ENCODE peak calls at places on chromosomes 13 and 19, in eight cellular contexts. U is mammary epithelial cell, P is mesendoderm, R is colonic mucosa, M is PC-3, I is GM23248, H is endothelial cell of umbilical vein, Z is neuronal stem cell. B is an unnamed sample.

GRCh38 chr19:3415695-3416094 is 49.3 kb downstream of the NFIC start:
- DNase-seq in M (no peak), I (no peak), U (no peak), Z (no peak), R (no peak), P (no peak), H (no peak), B (no peak)

GRCh38 chr13:90188237-90188636 is 1159.2 kb upstream of the MIR17HG start:
- DNase-seq in Z (no peak), I (no peak), R (no peak), U (no peak), M (no peak), H (no peak), P (no peak), B (no peak)

GRCh38 chr19:2081873-2082810 is 14.0 kb downstream of the MOB3A start:
- DNase-seq in R (no peak), M (no peak), H (no peak), Z (no peak), I (no peak), P (no peak), U (no peak), B (no peak)

GRCh38 chr19:49861127-49861526 is 6.2 kb downstream of the PNKP start:
- DNase-seq in R (no peak), Z (no peak), I (peak), U (no peak), M (no peak), P (no peak), H (no peak), B (peak)

GRCh38 chr13:78129850-78130249 is 211.2 kb upstream of the EDNRB start:
- DNase-seq in H (no peak), P (no peak), I (no peak), U (no peak), R (no peak), M (no peak), Z (no peak), B (no peak)

GRCh38 chr13:67120872-67121531 is 109.1 kb downstream of the PCDH9 start:
- DNase-seq in P (no peak), U (peak), M (peak), H (no peak), I (no peak), R (no peak), Z (no peak), B (no peak)

GRCh38 chr19:48258350-48258749 is 2.6 kb upstream of the CARD8 start:
- DNase-seq in I (no peak), R (no peak), U (no peak), Z (no peak), P (no peak), H (peak), M (no peak), B (no peak)

GRCh38 chr13:77537302-77537919 is 1.9 kb downstream of the SCEL start:
- DNase-seq in Z (no peak), I (no peak), H (no peak), P (no peak), M (peak), U (no peak), R (no peak), B (no peak)

GRCh38 chr19:2887391-2887914 is 13.3 kb upstream of the ZNF57 start:
- DNase-seq in U (peak), I (peak), R (no peak), M (peak), H (peak), Z (no peak), P (peak), B (peak)

GRCh38 chr13:33303885-33304284 is 18.3 kb upstream of the STARD13 start:
- DNase-seq in I (peak), Z (no peak), P (no peak), U (no peak), R (no peak), H (no peak), M (no peak), B (no peak)

GRCh38 chr19:33311326-33311682 is 9.0 kb upstream of the CEBPA start:
- DNase-seq in P (no peak), R (peak), Z (no peak), U (no peak), M (peak), I (no peak), H (no peak), B (peak)

GRCh38 chr19:3048190-3048533 is 14.1 kb downstream of the TLE5 start:
- DNase-seq in I (no peak), R (no peak), U (no peak), P (no peak), M (no peak), Z (no peak), H (no peak), B (no peak)

GRCh38 chr19:19900124-19900523 is 622 bp upstream of the ZNF93 start:
- DNase-seq in R (no peak), Z (no peak), I (peak), H (no peak), U (peak), P (peak), M (no peak), B (no peak)

GRCh38 chr13:40503026-40503425 is 163.4 kb downstream of the FOXO1 start:
- DNase-seq in Z (no peak), M (no peak), R (no peak), I (no peak), H (no peak), U (no peak), P (no peak), B (no peak)

GRCh38 chr13:114099191-114099590 is 33.2 kb downstream of the RASA3 start:
- DNase-seq in I (peak), H (no peak), P (peak), M (peak), R (peak), U (peak), Z (no peak), B (peak)

GRCh38 chr19:21693399-21693798 is 74.0 kb downstream of the ZNF100 start:
- DNase-seq in H (no peak), M (no peak), U (no peak), Z (no peak), P (no peak), I (no peak), R (no peak), B (no peak)

GRCh38 chr19:8360196-8360595 is 3.8 kb upstream of the ANGPTL4 start:
- DNase-seq in R (no peak), I (no peak), M (no peak), P (no peak), H (no peak), U (no peak), Z (no peak), B (no peak)

GRCh38 chr19:5338661-5339469 is 1.7 kb downstream of the PTPRS start:
- DNase-seq in U (no peak), H (no peak), M (no peak), R (no peak), Z (peak), P (peak), I (no peak), B (peak)

GRCh38 chr19:34260771-34261173 is 6.4 kb downstream of the GARRE1 start:
- DNase-seq in M (no peak), H (peak), I (peak), Z (no peak), U (no peak), R (no peak), P (peak), B (peak)

DNA sequence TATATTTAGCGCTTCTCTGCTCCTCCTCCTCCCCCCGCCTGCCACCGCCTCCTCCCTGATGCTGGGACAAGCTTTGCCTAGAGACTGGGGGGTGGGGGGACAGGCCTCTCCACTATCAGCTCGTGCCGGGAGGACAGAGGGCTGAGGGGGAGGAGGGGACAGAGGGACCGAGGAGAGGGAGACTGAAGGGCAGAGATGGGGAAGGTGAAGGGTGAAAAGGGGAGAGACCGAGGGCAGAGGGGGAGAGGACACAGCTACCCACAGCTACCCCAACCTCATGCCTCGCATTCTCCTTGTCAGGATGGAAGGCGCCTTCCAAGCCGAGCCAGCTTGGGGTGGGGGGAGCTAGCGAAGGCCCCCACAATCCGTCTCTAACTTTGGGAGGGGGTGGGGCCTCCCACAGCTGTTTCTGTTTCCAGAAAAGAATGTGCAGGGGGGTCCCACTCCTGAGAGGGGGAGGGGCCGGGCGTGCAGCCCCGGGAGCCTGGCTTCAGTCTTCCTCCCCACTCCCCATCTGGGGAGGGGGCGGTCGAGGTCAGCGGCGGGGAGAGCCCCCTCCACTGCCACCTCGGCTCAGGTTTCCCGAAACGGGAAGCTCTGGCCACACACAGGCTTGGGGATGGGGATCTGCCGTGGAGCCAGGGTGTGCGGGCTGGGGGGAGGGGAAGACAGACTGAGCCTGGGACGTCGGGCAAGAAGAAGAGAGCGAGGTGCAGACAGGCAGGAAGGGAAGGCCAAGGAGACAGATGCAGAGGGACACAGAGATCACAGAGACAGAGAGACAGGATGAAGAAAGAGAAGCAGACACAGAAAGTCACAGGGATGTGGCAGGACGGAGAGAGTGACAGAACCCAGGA is 1.6 kb downstream of the DACT3 start:
- DNase-seq in R (peak), M (no peak), P (peak), U (no peak), H (no peak), I (peak), Z (peak), B (peak)
- H3K9ac ChIP-seq in R (peak), M (no peak), P (peak), U (no peak), H (no peak), I (peak), Z (peak), B (no peak)

GRCh38 chr19:534088-534487 is 2.5 kb downstream of the CDC34 start:
- DNase-seq in Z (no peak), R (no peak), U (no peak), H (no peak), M (no peak), P (no peak), I (no peak), B (no peak)
- H3K4me3 ChIP-seq in Z (no peak), R (no peak), U (peak), H (no peak), M (peak), P (no peak), I (peak), B (peak)

GRCh38 chr19:40744554-40745401 is 5.5 kb downstream of the ACTMAP start:
- DNase-seq in H (no peak), P (peak), U (no peak), M (no peak), Z (no peak), R (no peak), I (no peak), B (peak)

GRCh38 chr19:40743926-40744325 is 6.4 kb downstream of the ACTMAP start:
- DNase-seq in M (no peak), R (no peak), Z (no peak), I (no peak), P (no peak), H (no peak), U (no peak), B (no peak)

GRCh38 chr19:40742477-40742876 is 7.8 kb downstream of the ACTMAP start:
- DNase-seq in M (no peak), P (no peak), U (no peak), I (no peak), H (no peak), R (no peak), Z (no peak), B (no peak)

GRCh38 chr19:40747536-40747935 is 2.7 kb downstream of the ACTMAP start:
- DNase-seq in U (no peak), M (no peak), H (no peak), R (no peak), P (no peak), Z (no peak), I (no peak), B (no peak)

DNA sequence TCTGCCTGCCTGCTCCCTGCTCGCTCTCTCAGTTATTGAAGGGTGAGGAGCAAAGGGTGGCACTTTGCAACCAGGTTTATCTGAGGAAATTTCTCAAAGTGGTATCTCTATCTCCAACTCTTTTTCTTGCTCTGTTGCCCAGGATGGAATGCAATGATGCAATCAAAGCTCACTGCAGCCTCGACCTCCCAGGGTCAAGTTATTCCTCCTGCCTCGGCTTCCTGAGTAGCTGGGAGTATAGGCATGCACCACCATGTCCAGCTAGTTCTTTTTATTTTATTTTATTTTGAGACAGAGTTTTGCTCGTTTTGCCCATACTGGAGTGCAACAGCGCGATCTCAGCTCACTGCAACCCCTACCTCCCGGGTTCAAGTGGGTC is 4.9 kb downstream of the ACTMAP start:
- DNase-seq in R (no peak), P (peak), I (peak), M (no peak), U (no peak), H (peak), Z (no peak), B (no peak)
- H3K27ac ChIP-seq in R (no peak), P (peak), I (peak), M (no peak), U (no peak), H (no peak), Z (no peak), B (no peak)

GRCh38 chr13:37833411-37833810 is 36.2 kb downstream of the TRPC4 start:
- DNase-seq in U (no peak), P (no peak), H (no peak), Z (no peak), M (no peak), I (no peak), R (no peak), B (no peak)
- H3K9ac ChIP-seq in U (no peak), P (no peak), H (no peak), Z (no peak), M (no peak), I (no peak), R (no peak), B (no peak)